ENCODE peak calls at places on chromosomes 11 and 22, in four cellular contexts. One of them, this sample, is unnamed. For H3K9me3, the result is how much of the 10 kb centered on the place peaks cover.

GRCh38 chr11:96925862-96926261 is 536.0 kb downstream of the JRKL start:
- DNase-seq in thoracic aorta: no peak
- DNase-seq in mammary epithelial cell: no peak
- DNase-seq in pancreas: no peak
- DNase-seq in this sample: no peak

GRCh38 chr11:118321386-118322082 is 17.0 kb downstream of the CD3E start:
- DNase-seq in pancreas: no peak
- DNase-seq in mammary epithelial cell: no peak
- DNase-seq in thoracic aorta: no peak
- DNase-seq in this sample: no peak

GRCh38 chr11:75468534-75469340 is 35.7 kb upstream of the KLHL35 start:
- DNase-seq in thoracic aorta: peak
- DNase-seq in pancreas: peak
- DNase-seq in mammary epithelial cell: no peak
- DNase-seq in this sample: peak

GRCh38 chr11:111635706-111636045 is 33.4 kb downstream of the SIK2 start:
- DNase-seq in mammary epithelial cell: no peak
- DNase-seq in pancreas: peak
- DNase-seq in thoracic aorta: no peak
- DNase-seq in this sample: no peak

GRCh38 chr11:26994579-26995210 is 783 bp downstream of the FIBIN start:
- DNase-seq in mammary epithelial cell: no peak
- DNase-seq in pancreas: peak
- DNase-seq in thoracic aorta: no peak
- DNase-seq in this sample: no peak

GRCh38 chr11:20000393-20001134 is 159.7 kb downstream of the DBX1 start:
- DNase-seq in mammary epithelial cell: no peak
- DNase-seq in thoracic aorta: no peak
- DNase-seq in pancreas: no peak
- DNase-seq in this sample: no peak

GRCh38 chr22:27930246-27931060 is 11.4 kb upstream of the PITPNB start:
- DNase-seq in thoracic aorta: no peak
- DNase-seq in pancreas: no peak
- DNase-seq in mammary epithelial cell: peak
- DNase-seq in this sample: no peak

GRCh38 chr11:82960779-82961143 is 59.2 kb downstream of the DDIAS start:
- DNase-seq in pancreas: no peak
- DNase-seq in mammary epithelial cell: no peak
- DNase-seq in thoracic aorta: no peak
- DNase-seq in this sample: no peak

GRCh38 chr11:42974510-42974909 is 337.3 kb upstream of the API5 start:
- DNase-seq in pancreas: no peak
- DNase-seq in thoracic aorta: no peak
- DNase-seq in mammary epithelial cell: no peak
- DNase-seq in this sample: no peak

GRCh38 chr11:74731301-74732094 is at the start of gene CHRDL2:
- DNase-seq in mammary epithelial cell: no peak
- DNase-seq in pancreas: no peak
- DNase-seq in thoracic aorta: no peak
- DNase-seq in this sample: no peak

DNA sequence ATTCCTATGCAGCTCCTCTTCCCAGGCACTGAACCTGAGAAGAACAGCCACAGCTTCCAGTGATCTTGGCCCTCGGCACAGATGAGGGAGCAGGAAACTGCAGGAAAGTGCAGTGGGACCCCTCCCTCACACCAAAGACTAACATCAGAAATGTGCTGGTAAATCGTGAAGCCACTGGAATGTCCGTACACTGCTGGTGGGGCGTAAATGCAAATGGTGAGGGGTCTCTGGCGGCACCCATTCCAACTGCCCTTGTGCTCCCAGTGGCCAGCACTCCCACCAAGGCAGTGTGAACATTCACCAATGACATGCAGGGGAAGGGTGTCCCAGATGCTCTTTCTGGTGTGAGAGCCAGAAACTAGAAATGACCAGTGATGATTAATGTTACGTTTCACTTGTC is 574.0 kb downstream of the BRD1 start:
- DNase-seq in thoracic aorta: no peak
- DNase-seq in mammary epithelial cell: no peak
- DNase-seq in pancreas: no peak
- DNase-seq in this sample: no peak
- H3K9me3 ChIP-seq in thoracic aorta: under half
- H3K9me3 ChIP-seq in mammary epithelial cell: under half
- H3K9me3 ChIP-seq in pancreas: under half
- H3K9me3 ChIP-seq in this sample: under half

GRCh38 chr11:64314805-64315561 is 2.4 kb downstream of the TRMT112 start:
- DNase-seq in mammary epithelial cell: no peak
- DNase-seq in thoracic aorta: no peak
- DNase-seq in pancreas: no peak
- DNase-seq in this sample: no peak
- H3K4me3 ChIP-seq in mammary epithelial cell: no peak
- H3K4me3 ChIP-seq in thoracic aorta: no peak
- H3K4me3 ChIP-seq in pancreas: no peak
- H3K4me3 ChIP-seq in this sample: no peak

DNA sequence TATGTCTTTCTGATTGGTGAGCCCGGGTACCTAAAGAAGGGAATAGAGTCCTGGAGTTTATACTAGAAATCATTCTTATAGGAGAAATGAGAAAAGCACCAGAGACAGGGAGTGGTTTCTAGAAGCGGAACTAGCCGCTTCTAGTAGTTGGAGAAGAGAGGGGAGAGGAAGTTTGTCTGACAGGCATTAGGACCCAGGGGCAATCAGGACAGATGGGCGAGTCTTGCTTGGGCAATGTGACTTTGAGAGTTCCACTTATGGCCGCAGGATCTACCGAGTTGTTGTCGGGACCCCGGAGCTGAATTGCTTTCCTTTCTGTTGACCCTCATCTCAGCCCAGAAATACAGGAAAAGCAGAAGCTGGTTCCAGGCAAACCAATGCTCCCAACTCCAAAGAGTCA is 596.8 kb upstream of the CNTN5 start:
- DNase-seq in mammary epithelial cell: no peak
- DNase-seq in pancreas: no peak
- DNase-seq in thoracic aorta: no peak
- DNase-seq in this sample: no peak
- H3K9me3 ChIP-seq in mammary epithelial cell: under half
- H3K9me3 ChIP-seq in pancreas: under half
- H3K9me3 ChIP-seq in thoracic aorta: under half
- H3K9me3 ChIP-seq in this sample: under half

DNA sequence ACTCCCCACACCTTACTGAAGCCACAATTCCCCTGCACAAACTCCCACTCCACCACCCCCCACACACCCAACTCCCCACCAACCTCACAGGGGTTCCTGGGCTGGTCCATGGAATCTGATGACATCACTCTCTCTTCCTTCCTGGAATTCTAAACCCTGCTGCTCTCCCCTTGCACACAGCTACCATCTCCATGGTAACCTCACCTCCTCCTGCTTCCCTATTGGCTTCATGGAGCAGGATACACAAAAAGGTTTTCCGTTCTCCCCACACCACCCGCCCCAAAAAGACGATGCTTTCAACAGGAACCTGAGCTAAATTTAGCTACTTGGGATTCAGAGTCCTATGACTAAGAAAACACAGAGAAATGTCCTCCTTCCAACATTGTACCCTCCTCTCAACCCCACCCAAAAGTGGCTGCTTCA is 67.1 kb downstream of the RBFOX2 start:
- DNase-seq in thoracic aorta: peak
- DNase-seq in mammary epithelial cell: no peak
- DNase-seq in pancreas: no peak
- DNase-seq in this sample: peak
- H3K4me3 ChIP-seq in thoracic aorta: peak
- H3K4me3 ChIP-seq in mammary epithelial cell: no peak
- H3K4me3 ChIP-seq in pancreas: no peak
- H3K4me3 ChIP-seq in this sample: no peak

DNA sequence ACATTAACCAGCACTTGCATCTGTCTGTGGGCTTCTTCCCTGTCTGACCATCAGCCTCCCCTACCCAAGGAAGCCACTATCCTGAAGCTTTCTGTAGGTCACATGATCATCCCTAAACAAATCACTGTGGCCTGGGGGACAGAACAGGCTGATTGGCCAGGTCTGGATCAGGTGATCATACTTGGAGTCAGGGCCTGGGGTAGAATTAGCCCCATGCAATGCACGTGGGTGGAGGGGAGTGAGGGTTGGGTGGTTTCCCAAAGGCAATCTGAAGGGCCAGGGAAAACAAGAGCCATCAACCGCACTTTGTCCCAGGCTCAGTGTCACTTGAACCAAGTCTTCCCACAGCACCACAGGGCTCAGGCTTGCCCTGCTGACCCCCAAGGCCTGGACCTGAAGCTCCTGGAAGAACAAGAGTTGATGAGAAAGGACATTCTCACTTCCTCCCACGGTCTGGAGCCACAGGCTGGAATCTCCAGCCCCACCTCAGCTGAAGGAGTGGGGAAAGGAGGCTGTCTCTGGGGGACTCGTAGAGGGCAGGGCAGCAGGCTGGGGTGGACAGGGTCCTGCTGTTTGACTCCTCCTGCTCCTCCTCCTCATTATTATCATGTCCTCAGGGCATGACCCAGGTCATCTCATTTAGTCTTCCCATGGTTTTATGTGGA is 31.5 kb upstream of the TSPAN18 start:
- DNase-seq in mammary epithelial cell: no peak
- DNase-seq in thoracic aorta: no peak
- DNase-seq in pancreas: no peak
- DNase-seq in this sample: no peak
- H3K9me3 ChIP-seq in mammary epithelial cell: under half
- H3K9me3 ChIP-seq in thoracic aorta: under half
- H3K9me3 ChIP-seq in pancreas: under half
- H3K9me3 ChIP-seq in this sample: under half

GRCh38 chr22:29810156-29810555 is 27.9 kb downstream of the ASCC2 start:
- DNase-seq in pancreas: no peak
- DNase-seq in mammary epithelial cell: no peak
- DNase-seq in thoracic aorta: no peak
- DNase-seq in this sample: no peak

GRCh38 chr22:29813126-29813525 is 24.9 kb downstream of the ASCC2 start:
- DNase-seq in pancreas: no peak
- DNase-seq in thoracic aorta: no peak
- DNase-seq in mammary epithelial cell: no peak
- DNase-seq in this sample: no peak

GRCh38 chr22:29814003-29814402 is 24.1 kb downstream of the ASCC2 start:
- DNase-seq in thoracic aorta: no peak
- DNase-seq in pancreas: no peak
- DNase-seq in mammary epithelial cell: no peak
- DNase-seq in this sample: no peak

GRCh38 chr22:29813563-29813962 is 24.5 kb downstream of the ASCC2 start:
- DNase-seq in thoracic aorta: no peak
- DNase-seq in mammary epithelial cell: no peak
- DNase-seq in pancreas: no peak
- DNase-seq in this sample: no peak

GRCh38 chr22:29811377-29811776 is 26.7 kb downstream of the ASCC2 start:
- DNase-seq in mammary epithelial cell: no peak
- DNase-seq in thoracic aorta: no peak
- DNase-seq in pancreas: no peak
- DNase-seq in this sample: no peak
- H3K4me3 ChIP-seq in mammary epithelial cell: no peak
- H3K4me3 ChIP-seq in thoracic aorta: no peak
- H3K4me3 ChIP-seq in pancreas: no peak
- H3K4me3 ChIP-seq in this sample: no peak

GRCh38 chr11:132082566-132082965 is 712.2 kb downstream of the NTM start:
- DNase-seq in mammary epithelial cell: no peak
- DNase-seq in pancreas: no peak
- DNase-seq in thoracic aorta: no peak
- DNase-seq in this sample: no peak

GRCh38 chr11:132087148-132087547 is 716.7 kb downstream of the NTM start:
- DNase-seq in pancreas: no peak
- DNase-seq in mammary epithelial cell: no peak
- DNase-seq in thoracic aorta: no peak
- DNase-seq in this sample: no peak

GRCh38 chr11:132084433-132084832 is 714.0 kb downstream of the NTM start:
- DNase-seq in pancreas: no peak
- DNase-seq in mammary epithelial cell: no peak
- DNase-seq in thoracic aorta: no peak
- DNase-seq in this sample: no peak

GRCh38 chr11:132093861-132094260 is 723.4 kb downstream of the NTM start:
- DNase-seq in mammary epithelial cell: no peak
- DNase-seq in pancreas: no peak
- DNase-seq in thoracic aorta: no peak
- DNase-seq in this sample: no peak

GRCh38 chr11:132088551-132088950 is 718.1 kb downstream of the NTM start:
- DNase-seq in thoracic aorta: no peak
- DNase-seq in mammary epithelial cell: peak
- DNase-seq in pancreas: no peak
- DNase-seq in this sample: no peak
- H3K9me3 ChIP-seq in thoracic aorta: under half
- H3K9me3 ChIP-seq in mammary epithelial cell: under half
- H3K9me3 ChIP-seq in pancreas: under half
- H3K9me3 ChIP-seq in this sample: under half

This sample was measured in right atrium auricular region.